ENCODE peak calls at places on chromosome 1, in seven cellular contexts. M is GM12865, E is midbrain, P is amniotic stem cell, B is GM04503, V is mesendoderm, X is NCI-H1930. S is an unnamed sample.

GRCh38 chr1:48761411-48761810 is 15.3 kb downstream of the BEND5 start:
- DNase-seq in M (no peak), E (no peak), P (no peak), B (peak), V (no peak), X (no peak), S (peak)

GRCh38 chr1:62428351-62428750 is 8.5 kb upstream of the USP1 start:
- DNase-seq in M (no peak), E (no peak), P (no peak), B (no peak), V (no peak), X (no peak), S (no peak)

GRCh38 chr1:191690931-191691330 is 467.3 kb upstream of the RGS18 start:
- DNase-seq in M (no peak), E (no peak), P (no peak), B (no peak), V (no peak), X (no peak), S (peak)

GRCh38 chr1:210726621-210727020 is 397.9 kb downstream of the HHAT start:
- DNase-seq in M (peak), E (peak), P (no peak), B (no peak), V (peak), X (no peak), S (peak)

GRCh38 chr1:205365945-205366463 is 9.3 kb upstream of the KLHDC8A start:
- DNase-seq in M (no peak), E (no peak), P (no peak), B (no peak), V (peak), X (no peak), S (peak)

GRCh38 chr1:161763522-161764098 is 2.5 kb upstream of the ATF6 start:
- DNase-seq in M (peak), E (no peak), P (no peak), B (no peak), V (peak), X (no peak), S (peak)

GRCh38 chr1:226631229-226632000 is 82.9 kb downstream of the STUM start:
- DNase-seq in M (no peak), E (no peak), P (no peak), B (no peak), V (no peak), X (no peak), S (no peak)

GRCh38 chr1:235078927-235079381 is 49.7 kb downstream of the TOMM20 start:
- DNase-seq in M (peak), E (no peak), P (no peak), B (peak), V (no peak), X (no peak), S (peak)

GRCh38 chr1:84995484-84996334 is 1.2 kb downstream of the MCOLN2 start:
- DNase-seq in M (peak), E (no peak), P (no peak), B (no peak), V (no peak), X (no peak), S (peak)

S was measured in PC-3.